ENCODE peak calls at places on chromosome 12, in ten cellular contexts. N is GM23338, H is hepatocyte, W is cardiac muscle cell, J is endodermal cell, M is vagina, P is lung, F is fibroblast of lung, Y is esophagus squamous epithelium, T is MM.1S. U is an unnamed sample.
A peak's percentile ranks its signal among the peaks of the same experiment; 100 is the strongest.

GRCh38 chr12:124527861-124528561 is 39.4 kb downstream of the NCOR2 start:
- DNase-seq in N (peak; percentile 56), H (no peak), W (no peak), J (peak; percentile 74), M (no peak), P (no peak), F (no peak), Y (no peak), T (no peak), U (no peak)

GRCh38 chr12:53232641-53233538 is 881 bp upstream of the RARG start:
- DNase-seq in N (peak; percentile 63), H (peak; percentile 72), W (peak; percentile 38), J (peak; percentile 90), M (no peak), P (no peak), F (peak; percentile 49), Y (no peak), T (peak; percentile 63), U (peak; percentile 38)

GRCh38 chr12:130414381-130414780 is 76.7 kb downstream of the PIWIL1 start:
- DNase-seq in N (no peak), H (no peak), W (no peak), J (no peak), M (no peak), P (no peak), F (no peak), Y (no peak), T (no peak), U (no peak)

GRCh38 chr12:40616383-40616900 is 75.8 kb upstream of the CNTN1 start:
- DNase-seq in N (no peak), H (no peak), W (no peak), J (no peak), M (no peak), P (no peak), F (no peak), Y (no peak), T (no peak), U (no peak)

GRCh38 chr12:77104792-77105191 is 39.4 kb upstream of the E2F7 start:
- DNase-seq in N (no peak), H (no peak), W (peak; percentile 26), J (no peak), M (no peak), P (no peak), F (peak; percentile 32), Y (no peak), T (no peak), U (no peak)

GRCh38 chr12:60123443-60124000 is 527.7 kb downstream of the SLC16A7 start:
- DNase-seq in N (no peak), H (no peak), W (no peak), J (no peak), M (no peak), P (no peak), F (peak; percentile 72), Y (no peak), T (no peak), U (no peak)

GRCh38 chr12:67366530-67367196 is 97.5 kb downstream of the CAND1 start:
- DNase-seq in N (no peak), H (no peak), W (peak; percentile 85), J (no peak), M (no peak), P (no peak), F (peak; percentile 74), Y (no peak), T (no peak), U (no peak)

GRCh38 chr12:71041481-71041880 is 116.3 kb downstream of the TSPAN8 start:
- DNase-seq in N (no peak), H (no peak), W (no peak), J (no peak), M (no peak), P (no peak), F (no peak), Y (no peak), T (no peak), U (no peak)

GRCh38 chr12:106417926-106418910 is 60.7 kb downstream of the POLR3B start:
- DNase-seq in N (no peak), H (no peak), W (peak; percentile 91), J (peak; percentile 60), M (no peak), P (no peak), F (peak; percentile 65), Y (no peak), T (no peak), U (no peak)

GRCh38 chr12:122820838-122821271 is 14.4 kb upstream of the HIP1R start:
- DNase-seq in N (no peak), H (no peak), W (no peak), J (no peak), M (no peak), P (no peak), F (no peak), Y (no peak), T (no peak), U (no peak)

GRCh38 chr12:24012528-24012927 is 63.1 kb upstream of the SOX5 start:
- DNase-seq in N (peak; percentile 14), H (peak; percentile 10), W (peak; percentile 43), J (no peak), M (no peak), P (no peak), F (peak; percentile 26), Y (no peak), T (no peak), U (no peak)

DNA sequence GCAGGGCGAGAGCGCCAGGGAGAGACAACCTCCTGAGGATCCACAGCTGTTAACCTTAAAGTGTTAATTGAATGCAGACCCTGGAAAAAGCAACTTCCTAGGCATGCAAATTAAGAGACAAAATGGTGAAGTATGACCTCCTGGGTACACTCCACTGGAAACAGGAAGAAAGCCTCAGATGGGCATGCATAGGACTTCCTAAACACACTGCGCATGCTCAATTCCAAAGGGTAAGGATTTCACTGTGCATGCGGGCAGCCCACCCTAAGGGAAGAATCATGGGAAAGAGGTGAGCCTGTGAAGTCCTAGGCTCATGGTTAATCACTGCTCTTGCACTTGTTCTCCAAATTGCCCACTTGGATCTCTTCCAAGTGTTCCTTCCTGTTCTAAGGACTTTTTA is 80.5 kb upstream of the CAPRIN2 start:
- DNase-seq in N (no peak), H (no peak), W (no peak), J (peak; percentile 22), M (no peak), P (no peak), F (no peak), Y (no peak), T (no peak), U (no peak)
- H3K27ac ChIP-seq in N (no peak overlapping the region), H (no peak overlapping the region), W (no peak overlapping the region), J (no peak overlapping the region), M (no peak overlapping the region), P (no peak overlapping the region), F (no peak overlapping the region), Y (no peak overlapping the region), T (no peak overlapping the region), U (no peak overlapping the region)

DNA sequence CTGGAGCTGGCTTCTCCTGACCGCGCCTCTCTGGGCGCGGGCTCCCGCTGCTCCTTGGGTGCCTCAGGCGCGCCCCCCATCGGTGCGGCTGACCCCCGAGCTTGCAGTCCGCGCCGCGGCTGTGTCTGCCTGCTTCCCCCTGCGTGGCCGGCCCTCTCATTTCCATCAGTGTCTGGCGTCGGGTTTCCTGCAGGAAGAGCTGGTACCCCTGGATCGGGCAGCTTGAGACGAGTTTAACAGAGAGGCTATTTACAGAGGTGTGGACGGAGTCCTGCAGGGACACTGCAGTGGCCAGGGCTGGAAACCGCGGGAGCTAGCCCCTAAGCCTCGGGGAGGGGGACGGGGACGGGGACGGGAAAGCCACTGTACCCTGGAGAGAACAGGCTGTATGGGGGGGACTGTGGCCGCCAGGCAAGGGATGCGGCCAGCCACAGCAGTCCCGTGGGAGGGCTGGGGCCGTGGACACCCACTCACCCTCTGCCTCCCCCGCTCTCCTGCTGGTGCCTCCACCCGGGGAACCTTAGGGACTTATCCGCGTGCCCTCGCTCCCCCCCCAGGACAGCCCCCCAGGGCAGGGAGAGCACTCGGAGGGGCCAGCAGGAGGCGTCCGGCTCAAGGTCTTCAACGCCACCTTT is 3.7 kb upstream of the CACNA2D4 start:
- DNase-seq in N (peak; percentile 33), H (peak; percentile 10), W (no peak), J (peak; percentile 59), M (peak; percentile 87), P (peak; percentile 25), F (no peak), Y (no peak), T (no peak), U (peak; percentile 38)
- TF ChIP-seq CTCF in N (no peak), H (no peak), W (no peak), J (no peak), M (no peak), P (no peak), F (no peak), Y (no peak), T (no peak), U (no peak)

DNA sequence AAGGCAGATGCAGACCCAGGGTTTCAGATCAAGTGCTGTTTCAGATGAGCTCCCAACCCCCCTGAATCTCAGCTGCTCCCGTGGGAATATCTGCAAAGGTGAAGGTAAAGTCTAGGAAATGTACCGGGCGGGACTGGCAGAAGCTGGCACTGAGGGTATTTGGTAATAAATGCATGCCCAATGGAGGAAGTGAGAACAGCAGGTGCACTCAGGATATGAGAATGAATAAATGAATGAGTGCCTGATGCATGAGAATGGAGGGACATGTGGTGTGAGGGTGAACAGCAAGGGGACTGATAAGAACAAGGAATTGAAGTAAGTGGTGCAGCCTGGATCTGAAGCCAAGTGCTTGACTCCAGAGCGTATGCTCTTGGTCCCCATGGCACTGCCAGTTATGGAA is 11.6 kb downstream of the RAPGEF3 start:
- DNase-seq in N (no peak), H (no peak), W (no peak), J (no peak), M (no peak), P (no peak), F (no peak), Y (no peak), T (peak; percentile 35), U (no peak)
- H3K4me3 ChIP-seq in N (no peak overlapping the region), H (no peak overlapping the region), W (no peak overlapping the region), J (no peak overlapping the region), M (no peak overlapping the region), P (no peak overlapping the region), F (no peak overlapping the region), Y (no peak overlapping the region), T (no peak overlapping the region), U (no peak overlapping the region)

GRCh38 chr12:15831315-15831993 is 42.3 kb upstream of the EPS8 start:
- DNase-seq in N (no peak), H (no peak), W (no peak), J (no peak), M (no peak), P (no peak), F (no peak), Y (no peak), T (no peak), U (no peak)

GRCh38 chr12:15827136-15827535 is 37.9 kb upstream of the EPS8 start:
- DNase-seq in N (no peak), H (no peak), W (no peak), J (no peak), M (no peak), P (no peak), F (no peak), Y (no peak), T (no peak), U (no peak)

GRCh38 chr12:15829255-15829654 is 40.1 kb upstream of the EPS8 start:
- DNase-seq in N (peak; percentile 7), H (no peak), W (no peak), J (no peak), M (no peak), P (no peak), F (no peak), Y (no peak), T (no peak), U (no peak)

GRCh38 chr12:15829949-15830348 is 40.8 kb upstream of the EPS8 start:
- DNase-seq in N (no peak), H (no peak), W (peak; percentile 50), J (no peak), M (no peak), P (no peak), F (no peak), Y (no peak), T (no peak), U (no peak)

GRCh38 chr12:15830538-15830937 is 41.4 kb upstream of the EPS8 start:
- DNase-seq in N (no peak), H (no peak), W (peak; percentile 57), J (no peak), M (no peak), P (no peak), F (peak; percentile 47), Y (no peak), T (no peak), U (no peak)
- H3K27ac ChIP-seq in N (no peak overlapping the region), H (no peak overlapping the region), W (no peak overlapping the region), J (no peak overlapping the region), M (no peak overlapping the region), P (no peak overlapping the region), F (peak overlapping the region; percentile 48), Y (no peak overlapping the region), T (no peak overlapping the region), U (no peak overlapping the region)